ENCODE peak calls at places on chromosomes 4 and X, in eight cellular contexts. U is AG10803, H is germinal center, G is GM13977, K is thyroid gland, F is frontal cortex, X is activated T-helper 1 cell treated with Interleukin-2 at 50 U/mL for 16 hours, V is progenitor cell of endocrine pancreas. J is an unnamed sample.

GRCh38 chrX:112874140-112874539 is 33.5 kb upstream of the AMOT start:
- DNase-seq in U (peak), H (no peak), G (no peak), K (no peak), F (no peak), X (no peak), V (no peak), J (peak)

GRCh38 chrX:11530621-11531020 is 135.1 kb downstream of the ARHGAP6 start:
- DNase-seq in U (peak), H (no peak), G (no peak), K (no peak), F (no peak), X (no peak), V (no peak), J (no peak)

GRCh38 chr4:147366164-147366563 is 114.7 kb upstream of the EDNRA start:
- DNase-seq in U (no peak), H (no peak), G (no peak), K (no peak), F (no peak), X (no peak), V (no peak), J (no peak)

GRCh38 chr4:165761968-165762367 is 111.1 kb upstream of the TLL1 start:
- DNase-seq in U (no peak), H (no peak), G (no peak), K (no peak), F (no peak), X (no peak), V (no peak), J (no peak)

GRCh38 chr4:25246680-25247611 is 13.1 kb downstream of the PI4K2B start:
- DNase-seq in U (no peak), H (no peak), G (peak), K (peak), F (no peak), X (no peak), V (no peak), J (no peak)

GRCh38 chr4:112967109-112967508 is 82.3 kb upstream of the ANK2 start:
- DNase-seq in U (no peak), H (no peak), G (no peak), K (no peak), F (no peak), X (no peak), V (no peak), J (no peak)

GRCh38 chr4:3328814-3329663 is 36.2 kb downstream of the RGS12 start:
- DNase-seq in U (no peak), H (no peak), G (no peak), K (no peak), F (no peak), X (no peak), V (no peak), J (no peak)

GRCh38 chrX:71650333-71650969 is 16.9 kb upstream of the LOC101059915 start:
- DNase-seq in U (no peak), H (no peak), G (no peak), K (peak), F (no peak), X (no peak), V (no peak), J (peak)

GRCh38 chr4:89640620-89641366 is 196.2 kb downstream of the SNCA start:
- DNase-seq in U (peak), H (no peak), G (no peak), K (peak), F (no peak), X (no peak), V (peak), J (peak)

GRCh38 chr4:141807073-141807472 is 170.7 kb downstream of the IL15 start:
- DNase-seq in U (peak), H (no peak), G (no peak), K (no peak), F (no peak), X (no peak), V (no peak), J (peak)

GRCh38 chrX:40468033-40468979 is 112.5 kb upstream of the ATP6AP2 start:
- DNase-seq in U (peak), H (peak), G (peak), K (peak), F (peak), X (no peak), V (no peak), J (peak)

GRCh38 chr4:183345261-183345660 is 23.0 kb upstream of the CLDN24 start:
- DNase-seq in U (no peak), H (no peak), G (no peak), K (no peak), F (no peak), X (no peak), V (no peak), J (no peak)

GRCh38 chrX:150239946-150240642 is 123.0 kb upstream of the MAMLD1 start:
- DNase-seq in U (no peak), H (no peak), G (no peak), K (no peak), F (no peak), X (no peak), V (no peak), J (no peak)

J was measured in PC-3.